ENCODE peak calls at places on chromosome 14, in seven cellular contexts. D, L, U, O, T, Z and G are unnamed samples.

GRCh38 chr14:104546021-104546491 is 33.5 kb upstream of the C14orf180 start:
- DNase-seq in D (no peak), L (no peak), U (no peak), O (no peak), T (no peak), Z (peak), G (no peak)

GRCh38 chr14:68676511-68676943 is 116.3 kb downstream of the ZFP36L1 start:
- DNase-seq in D (no peak), L (no peak), U (no peak), O (no peak), T (peak), Z (no peak), G (no peak)

GRCh38 chr14:102508774-102509743 is 517 bp downstream of the ANKRD9 start:
- DNase-seq in D (peak), L (no peak), U (no peak), O (no peak), T (peak), Z (peak), G (peak)

GRCh38 chr14:38405851-38406630 is 150.1 kb upstream of the CLEC14A start:
- DNase-seq in D (peak), L (no peak), U (no peak), O (no peak), T (no peak), Z (no peak), G (peak)

GRCh38 chr14:101151226-101151929 is 247.9 kb upstream of the RTL1 start:
- DNase-seq in D (no peak), L (no peak), U (no peak), O (no peak), T (no peak), Z (no peak), G (peak)

GRCh38 chr14:32897724-32898064 is 41.0 kb upstream of the NPAS3 start:
- DNase-seq in D (no peak), L (no peak), U (no peak), O (no peak), T (no peak), Z (no peak), G (no peak)

GRCh38 chr14:96135285-96135684 is 69.4 kb upstream of the BDKRB2 start:
- DNase-seq in D (no peak), L (no peak), U (no peak), O (no peak), T (no peak), Z (no peak), G (peak)

GRCh38 chr14:86712727-86713126 is 1182.8 kb downstream of the FLRT2 start:
- DNase-seq in D (no peak), L (no peak), U (no peak), O (no peak), T (no peak), Z (no peak), G (no peak)

GRCh38 chr14:64388533-64389243 is 535 bp downstream of the MTHFD1 start:
- DNase-seq in D (peak), L (no peak), U (no peak), O (no peak), T (no peak), Z (no peak), G (peak)

GRCh38 chr14:34058510-34058909 is 107.6 kb upstream of the EGLN3 start:
- DNase-seq in D (no peak), L (no peak), U (no peak), O (no peak), T (no peak), Z (no peak), G (no peak)

GRCh38 chr14:61145903-61146411 is 135.2 kb downstream of the TMEM30B start:
- DNase-seq in D (peak), L (no peak), U (no peak), O (no peak), T (peak), Z (no peak), G (peak)

GRCh38 chr14:77738559-77739250 is 22.3 kb downstream of the SNW1 start:
- DNase-seq in D (peak), L (no peak), U (no peak), O (no peak), T (no peak), Z (no peak), G (peak)

GRCh38 chr14:92652413-92653151 is 95.8 kb downstream of the LGMN start:
- DNase-seq in D (no peak), L (no peak), U (no peak), O (no peak), T (no peak), Z (no peak), G (no peak)

GRCh38 chr14:79551591-79551990 is 659.7 kb downstream of the DIO2 start:
- DNase-seq in D (no peak), L (no peak), U (no peak), O (no peak), T (no peak), Z (no peak), G (no peak)

GRCh38 chr14:65195042-65195719 is 92.9 kb upstream of the MAX start:
- DNase-seq in D (no peak), L (no peak), U (no peak), O (no peak), T (no peak), Z (no peak), G (no peak)

GRCh38 chr14:59530349-59530748 is 46.0 kb downstream of the JKAMP start:
- DNase-seq in D (no peak), L (no peak), U (no peak), O (no peak), T (no peak), Z (no peak), G (no peak)

GRCh38 chr14:51116682-51117081 is 21.8 kb upstream of the TRIM9 start:
- DNase-seq in D (no peak), L (no peak), U (no peak), O (no peak), T (no peak), Z (no peak), G (no peak)

GRCh38 chr14:20757963-20758362 is 10.2 kb upstream of the EDDM3B start:
- DNase-seq in D (no peak), L (no peak), U (no peak), O (no peak), T (no peak), Z (peak), G (no peak)

GRCh38 chr14:93430889-93431670 is at the start of gene UNC79:
- DNase-seq in D (no peak), L (peak), U (no peak), O (no peak), T (no peak), Z (no peak), G (no peak)

GRCh38 chr14:103008768-103009342 is 48.5 kb downstream of the CDC42BPB start:
- DNase-seq in D (peak), L (no peak), U (no peak), O (no peak), T (no peak), Z (no peak), G (peak)

GRCh38 chr14:69008411-69008810 is 29.3 kb upstream of the ACTN1 start:
- DNase-seq in D (no peak), L (no peak), U (no peak), O (no peak), T (no peak), Z (no peak), G (peak)

GRCh38 chr14:54881235-54881760 is 21.3 kb downstream of the GCH1 start:
- DNase-seq in D (peak), L (no peak), U (no peak), O (no peak), T (no peak), Z (no peak), G (peak)

GRCh38 chr14:85528882-85529585 is 910 bp upstream of the FLRT2 start:
- DNase-seq in D (peak), L (no peak), U (no peak), O (no peak), T (no peak), Z (peak), G (no peak)

GRCh38 chr14:102949062-102949800 is 26.8 kb downstream of the AMN start:
- DNase-seq in D (peak), L (no peak), U (no peak), O (no peak), T (no peak), Z (no peak), G (peak)

GRCh38 chr14:41859336-41859735 is 252.7 kb downstream of the LRFN5 start:
- DNase-seq in D (no peak), L (no peak), U (no peak), O (no peak), T (no peak), Z (no peak), G (no peak)